ENCODE peak calls at places on chromosomes 5 and 9, in ten cellular contexts. G is HCT116, F is AG10803, D is astrocyte of the spinal cord, Q is cardiac fibroblast, C is OCI-LY7, A is uterus, E is tibial nerve, S is neural progenitor cell, J is bronchial epithelial cell. L is an unnamed sample.

GRCh38 chr5:109868737-109869136 is 179.0 kb downstream of the MAN2A1 start:
- DNase-seq in G (no peak), F (peak), D (peak), Q (no peak), C (no peak), A (no peak), E (no peak), S (no peak), J (no peak), L (no peak)

GRCh38 chr9:34079181-34079580 is 30.5 kb upstream of the UBAP2 start:
- DNase-seq in G (peak), F (no peak), D (peak), Q (no peak), C (no peak), A (no peak), E (no peak), S (no peak), J (peak), L (no peak)

GRCh38 chr5:104179057-104179456 is 616.5 kb upstream of the NUDT12 start:
- DNase-seq in G (peak), F (peak), D (peak), Q (peak), C (peak), A (no peak), E (peak), S (peak), J (peak), L (no peak)

GRCh38 chr5:154138701-154139100 is 51.8 kb upstream of the GALNT10 start:
- DNase-seq in G (no peak), F (peak), D (no peak), Q (peak), C (no peak), A (no peak), E (no peak), S (peak), J (no peak), L (no peak)

GRCh38 chr5:15946026-15946425 is 233.6 kb downstream of the MARCHF11 start:
- DNase-seq in G (no peak), F (peak), D (no peak), Q (peak), C (no peak), A (no peak), E (no peak), S (no peak), J (no peak), L (no peak)

GRCh38 chr9:137095664-137096517 is 9.1 kb downstream of the MAN1B1 start:
- DNase-seq in G (no peak), F (no peak), D (no peak), Q (no peak), C (peak), A (no peak), E (no peak), S (no peak), J (no peak), L (no peak)

GRCh38 chr9:27590636-27591035 is 17.4 kb upstream of the C9orf72 start:
- DNase-seq in G (no peak), F (no peak), D (no peak), Q (no peak), C (no peak), A (no peak), E (no peak), S (no peak), J (peak), L (no peak)

GRCh38 chr9:129136446-129137049 is 25.3 kb downstream of the PTPA start:
- DNase-seq in G (no peak), F (no peak), D (no peak), Q (no peak), C (no peak), A (no peak), E (no peak), S (no peak), J (no peak), L (no peak)

GRCh38 chr5:96236831-96237230 is 196.2 kb downstream of the PCSK1 start:
- DNase-seq in G (no peak), F (no peak), D (no peak), Q (no peak), C (no peak), A (no peak), E (no peak), S (no peak), J (no peak), L (no peak)

GRCh38 chr9:127875306-127875966 is 2.0 kb downstream of the AK1 start:
- DNase-seq in G (no peak), F (peak), D (peak), Q (peak), C (no peak), A (no peak), E (no peak), S (no peak), J (no peak), L (no peak)
- H3K4me3 ChIP-seq in G (no peak), F (peak), D (peak), Q (peak), C (no peak), A (no peak), E (no peak), S (no peak), J (no peak), L (no peak)

GRCh38 chr9:113872485-113873143 is 3.5 kb upstream of the ZNF618 start:
- DNase-seq in G (no peak), F (no peak), D (no peak), Q (no peak), C (no peak), A (no peak), E (no peak), S (no peak), J (peak), L (no peak)

GRCh38 chr9:113863345-113863744 is 12.8 kb upstream of the ZNF618 start:
- DNase-seq in G (no peak), F (no peak), D (no peak), Q (no peak), C (no peak), A (no peak), E (no peak), S (no peak), J (no peak), L (no peak)

GRCh38 chr9:113873446-113873845 is 2.7 kb upstream of the ZNF618 start:
- DNase-seq in G (no peak), F (no peak), D (no peak), Q (no peak), C (no peak), A (no peak), E (no peak), S (no peak), J (no peak), L (no peak)

GRCh38 chr9:113873926-113874325 is 2.2 kb upstream of the ZNF618 start:
- DNase-seq in G (no peak), F (no peak), D (no peak), Q (no peak), C (no peak), A (no peak), E (no peak), S (no peak), J (no peak), L (no peak)

GRCh38 chr9:113868501-113868900 is 7.6 kb upstream of the ZNF618 start:
- DNase-seq in G (no peak), F (peak), D (no peak), Q (peak), C (no peak), A (no peak), E (no peak), S (no peak), J (no peak), L (no peak)
- TF ChIP-seq CTCF in G (no peak), F (no peak), D (no peak), Q (no peak), C (no peak), A (no peak), E (no peak), S (no peak), J (no peak), L (no peak)

GRCh38 chr5:169442354-169443248 is 141.0 kb upstream of the SPDL1 start:
- DNase-seq in G (no peak), F (peak), D (no peak), Q (peak), C (no peak), A (no peak), E (no peak), S (no peak), J (no peak), L (no peak)
- H3K4me3 ChIP-seq in G (no peak), F (no peak), D (no peak), Q (no peak), C (no peak), A (no peak), E (no peak), S (no peak), J (no peak), L (no peak)

GRCh38 chr9:85666086-85666485 is 75.7 kb downstream of the AGTPBP1 start:
- DNase-seq in G (no peak), F (no peak), D (no peak), Q (no peak), C (no peak), A (no peak), E (no peak), S (no peak), J (no peak), L (no peak)
- TF ChIP-seq CTCF in G (no peak), F (no peak), D (no peak), Q (no peak), C (no peak), A (no peak), E (no peak), S (no peak), J (no peak), L (no peak)

DNA sequence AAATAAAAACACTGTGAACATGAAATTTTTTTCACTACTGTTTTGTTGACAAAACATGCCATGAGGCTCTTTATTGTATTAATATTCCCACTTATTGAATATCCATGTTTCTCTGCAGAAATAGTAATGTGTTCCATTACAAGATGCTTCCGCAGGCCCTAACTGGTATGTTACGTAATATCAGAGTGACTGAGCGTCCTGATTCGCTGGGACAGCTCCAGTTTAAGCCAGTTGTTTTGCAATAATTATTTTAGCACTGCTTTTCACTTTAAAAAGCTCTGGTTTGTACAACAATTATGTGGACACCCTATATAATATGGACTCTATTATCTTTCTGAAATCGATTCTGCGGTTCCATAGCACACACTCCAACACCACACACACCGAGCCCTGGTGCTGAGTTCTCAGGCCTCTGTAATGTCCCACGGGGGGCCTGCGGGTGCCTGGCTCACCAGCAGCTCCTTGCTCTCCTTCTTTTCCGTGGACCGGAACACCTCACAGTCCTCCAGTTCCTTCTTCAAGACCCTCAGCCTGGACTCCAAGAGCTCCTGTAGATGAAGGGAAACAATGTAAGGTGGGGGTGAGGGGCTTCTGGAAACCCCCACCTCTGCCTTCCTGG is 1.8 kb downstream of the TRIM7 start:
- DNase-seq in G (no peak), F (peak), D (no peak), Q (peak), C (no peak), A (no peak), E (no peak), S (no peak), J (peak), L (no peak)
- H3K4me3 ChIP-seq in G (peak), F (peak), D (no peak), Q (no peak), C (no peak), A (no peak), E (no peak), S (peak), J (peak), L (peak)

DNA sequence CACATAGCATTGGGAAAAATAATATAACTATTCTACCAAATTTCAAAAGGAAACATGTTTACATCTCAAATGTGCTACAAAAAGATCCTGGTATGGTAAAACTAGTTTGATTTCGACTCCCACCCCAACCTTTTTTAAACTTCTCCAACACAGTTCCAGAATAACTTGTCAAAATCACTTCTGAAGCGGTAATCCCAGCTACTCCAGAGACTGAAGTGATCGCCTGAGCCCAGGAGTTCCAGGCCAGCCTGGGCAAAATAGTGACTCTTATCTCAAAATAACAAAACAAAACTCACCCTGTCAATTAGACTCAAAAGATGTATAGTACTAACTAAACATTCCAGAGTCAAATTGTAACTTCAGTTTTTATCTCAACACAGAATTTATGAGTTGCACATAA is 71.3 kb upstream of the RNF38 start:
- DNase-seq in G (no peak), F (no peak), D (no peak), Q (no peak), C (no peak), A (no peak), E (no peak), S (no peak), J (peak), L (no peak)
- TF ChIP-seq CTCF in G (no peak), F (no peak), D (no peak), Q (no peak), C (no peak), A (no peak), E (no peak), S (no peak), J (no peak), L (no peak)

L was measured in tibial artery.